ENCODE peak calls at places on chromosomes 3 and 15, in ten cellular contexts. J is kidney epithelial cell, S is adrenal gland, I is GM06990, Z is tibial nerve, R is right atrium auricular region, N is breast epithelium, W is mucosa of descending colon, E is transverse colon, Q is fibroblast of pulmonary artery. L is an unnamed sample.

GRCh38 chr15:78938608-78939488 is 6.0 kb downstream of the CTSH start:
- DNase-seq in J (no peak), S (no peak), I (peak; percentile 75), Z (no peak), R (no peak), N (no peak), W (no peak), E (no peak), Q (no peak), L (no peak)

GRCh38 chr3:182438398-182438797 is 354.9 kb upstream of the ATP11B start:
- DNase-seq in J (no peak), S (no peak), I (no peak), Z (no peak), R (no peak), N (no peak), W (no peak), E (no peak), Q (no peak), L (no peak)

GRCh38 chr3:12916159-12916558 is 74.8 kb upstream of the RPL32 start:
- DNase-seq in J (no peak), S (no peak), I (no peak), Z (no peak), R (no peak), N (no peak), W (no peak), E (peak; percentile 20), Q (no peak), L (no peak)

GRCh38 chr3:172204716-172205115 is 165.3 kb downstream of the FNDC3B start:
- DNase-seq in J (no peak), S (no peak), I (no peak), Z (no peak), R (no peak), N (no peak), W (no peak), E (no peak), Q (no peak), L (no peak)

GRCh38 chr15:65212097-65212496 is 824 bp upstream of the CILP start:
- DNase-seq in J (no peak), S (no peak), I (peak; percentile 24), Z (no peak), R (no peak), N (no peak), W (no peak), E (no peak), Q (no peak), L (no peak)

GRCh38 chr3:28745436-28745835 is 396.8 kb upstream of the AZI2 start:
- DNase-seq in J (no peak), S (no peak), I (no peak), Z (no peak), R (no peak), N (no peak), W (no peak), E (no peak), Q (peak; percentile 72), L (no peak)

GRCh38 chr3:120418866-120419490 is 31.8 kb downstream of the FSTL1 start:
- DNase-seq in J (no peak), S (peak; percentile 73), I (peak; percentile 18), Z (no peak), R (no peak), N (peak; percentile 53), W (peak; percentile 60), E (peak; percentile 63), Q (peak; percentile 70), L (no peak)

GRCh38 chr3:184305577-184305976 is 6.5 kb downstream of the PSMD2 start:
- DNase-seq in J (no peak), S (no peak), I (no peak), Z (no peak), R (no peak), N (no peak), W (no peak), E (no peak), Q (peak; percentile 48), L (peak; percentile 27)

GRCh38 chr3:177195941-177196472 is 1.3 kb downstream of the TBL1XR1 start:
- DNase-seq in J (no peak), S (no peak), I (no peak), Z (no peak), R (peak; percentile 53), N (no peak), W (no peak), E (no peak), Q (no peak), L (no peak)

GRCh38 chr15:96889734-96890480 is 559.4 kb downstream of the NR2F2 start:
- DNase-seq in J (no peak), S (no peak), I (no peak), Z (no peak), R (no peak), N (no peak), W (no peak), E (no peak), Q (no peak), L (peak; percentile 13)

GRCh38 chr3:55888282-55888855 is 401.3 kb upstream of the WNT5A start:
- DNase-seq in J (no peak), S (no peak), I (no peak), Z (no peak), R (no peak), N (no peak), W (no peak), E (no peak), Q (no peak), L (no peak)

GRCh38 chr15:25798207-25798931 is 64.8 kb downstream of the ATP10A start:
- DNase-seq in J (no peak), S (no peak), I (no peak), Z (no peak), R (no peak), N (no peak), W (no peak), E (no peak), Q (no peak), L (no peak)

GRCh38 chr15:35032471-35032870 is 44.4 kb upstream of the ZNF770 start:
- DNase-seq in J (no peak), S (no peak), I (no peak), Z (no peak), R (no peak), N (no peak), W (no peak), E (no peak), Q (no peak), L (no peak)

GRCh38 chr3:127560051-127560787 is 30.3 kb downstream of the TPRA1 start:
- DNase-seq in J (no peak), S (no peak), I (no peak), Z (no peak), R (no peak), N (no peak), W (no peak), E (no peak), Q (no peak), L (no peak)

GRCh38 chr3:39150170-39150802 is 3.1 kb downstream of the CSRNP1 start:
- DNase-seq in J (no peak), S (peak; percentile 47), I (no peak), Z (no peak), R (no peak), N (peak; percentile 21), W (no peak), E (no peak), Q (no peak), L (no peak)
- TF ChIP-seq CTCF in J (no peak), S (peak; percentile 16), I (no peak), Z (no peak), R (no peak), N (peak; percentile 16), W (no peak), E (no peak), Q (no peak), L (peak; percentile 20)

GRCh38 chr3:114624676-114625181 is 330.9 kb downstream of the TIGIT start:
- DNase-seq in J (peak; percentile 98), S (peak; percentile 99), I (no peak), Z (peak; percentile 89), R (peak; percentile 97), N (peak; percentile 81), W (peak; percentile 83), E (peak; percentile 74), Q (peak; percentile 98), L (peak; percentile 98)
- H3K4me3 ChIP-seq in J (peak overlapping the region; percentile 45), S (no peak overlapping the region), I (no peak overlapping the region), Z (peak overlapping the region; percentile 51), R (peak overlapping the region; percentile 52), N (peak overlapping the region; percentile 50), W (no peak overlapping the region), E (peak overlapping the region; percentile 38), Q (peak overlapping the region; percentile 62), L (peak overlapping the region; percentile 57)

GRCh38 chr3:159825216-159825854 is 163.3 kb upstream of the IL12A start:
- DNase-seq in J (no peak), S (no peak), I (no peak), Z (no peak), R (no peak), N (no peak), W (no peak), E (no peak), Q (no peak), L (no peak)

GRCh38 chr3:159829056-159829995 is 159.3 kb upstream of the IL12A start:
- DNase-seq in J (no peak), S (peak; percentile 78), I (no peak), Z (no peak), R (no peak), N (peak; percentile 89), W (peak; percentile 68), E (peak; percentile 86), Q (peak; percentile 77), L (peak; percentile 42)

GRCh38 chr3:159831466-159831865 is 157.2 kb upstream of the IL12A start:
- DNase-seq in J (no peak), S (no peak), I (no peak), Z (no peak), R (no peak), N (no peak), W (no peak), E (no peak), Q (no peak), L (no peak)

GRCh38 chr3:159830523-159831151 is 158.0 kb upstream of the IL12A start:
- DNase-seq in J (no peak), S (no peak), I (no peak), Z (no peak), R (no peak), N (no peak), W (no peak), E (no peak), Q (no peak), L (no peak)

GRCh38 chr3:159828542-159828943 is 160.1 kb upstream of the IL12A start:
- DNase-seq in J (no peak), S (no peak), I (no peak), Z (no peak), R (no peak), N (no peak), W (no peak), E (no peak), Q (peak; percentile 79), L (peak; percentile 74)
- TF ChIP-seq CTCF in J (peak; percentile 29), S (peak; percentile 26), I (peak; percentile 48), Z (peak; percentile 40), R (no peak), N (peak; percentile 41), W (no peak), E (peak; percentile 49), Q (peak; percentile 53), L (peak; percentile 41)

DNA sequence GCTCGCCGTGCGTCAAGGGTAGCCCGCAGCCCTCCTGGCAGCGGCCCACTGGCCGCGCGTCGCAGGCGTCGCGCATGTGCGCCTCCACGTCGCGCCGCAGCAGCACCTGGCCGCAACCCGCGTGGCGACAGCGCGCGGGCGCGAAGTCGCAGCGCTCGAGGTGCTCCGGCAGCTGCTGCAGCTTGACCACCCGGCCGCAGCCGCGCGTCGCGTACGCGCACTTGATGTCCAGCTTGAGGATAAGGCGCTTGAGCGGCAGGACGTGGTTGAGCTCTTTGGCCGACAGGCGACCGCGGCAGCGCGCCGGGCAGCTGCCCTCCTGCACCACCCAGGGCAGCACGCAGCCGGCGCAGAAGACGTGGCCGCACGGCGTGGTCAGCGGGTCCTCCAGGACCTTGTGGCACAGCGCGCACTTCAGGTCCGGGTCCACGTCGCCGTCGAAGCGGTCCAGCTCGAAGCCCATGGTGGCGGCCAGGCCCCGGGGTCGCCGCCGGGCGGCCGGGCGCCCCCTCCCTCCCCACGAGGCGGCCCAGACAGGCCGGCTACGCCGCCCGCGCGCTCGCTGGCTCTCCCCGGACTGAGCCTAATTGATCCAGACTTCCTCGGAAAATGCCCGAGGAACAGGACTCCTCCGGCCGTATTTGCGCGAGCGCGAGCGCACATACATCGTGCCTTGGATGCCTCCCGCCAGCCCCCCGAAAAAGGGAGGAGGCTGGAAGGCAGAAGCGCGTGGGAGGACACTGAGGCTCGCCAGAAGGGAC is at the start of gene PDZRN3:
- DNase-seq in J (no peak), S (peak; percentile 58), I (no peak), Z (peak; percentile 48), R (no peak), N (peak; percentile 47), W (peak; percentile 66), E (peak; percentile 65), Q (peak; percentile 68), L (peak; percentile 71)
- H3K4me3 ChIP-seq in J (peak within 1 kb of the TSS; percentile 46), S (peak within 1 kb of the TSS; percentile 7), I (no peak within 1 kb of the TSS), Z (peak within 1 kb of the TSS; percentile 67), R (peak within 1 kb of the TSS; percentile 62), N (peak within 1 kb of the TSS; percentile 63), W (peak within 1 kb of the TSS; percentile 41), E (peak within 1 kb of the TSS; percentile 72), Q (peak within 1 kb of the TSS; percentile 63), L (peak within 1 kb of the TSS; percentile 63)

L was measured in astrocyte of the spinal cord.